ENCODE peak calls at places on chromosomes 4 and X, in five cellular contexts. Q is NCI-H1417; T is stimulated activated CD4-positive, alpha-beta T cell treated with anti-CD3 and anti-CD28 coated beads, TNF-alpha, amount 100 ng/mL, for 1 hour; E is foreskin keratinocyte; Y is HEK293T. L is an unnamed sample.

GRCh38 chr4:77481856-77482255 is 123.8 kb upstream of the CXCL13 start:
- DNase-seq in Q (no peak), E (peak), Y (no peak), T (no peak), L (no peak)

GRCh38 chrX:43956034-43956433 is 17.2 kb downstream of the NDP start:
- DNase-seq in T (no peak), Y (no peak), Q (no peak), E (no peak), L (no peak)

GRCh38 chrX:72487661-72488060 is 85.0 kb downstream of the HDAC8 start:
- DNase-seq in Q (no peak), T (no peak), Y (no peak), E (no peak), L (no peak)

GRCh38 chr4:96305030-96305429 is 465.1 kb downstream of the PDHA2 start:
- DNase-seq in T (no peak), Y (no peak), E (no peak), Q (no peak), L (no peak)

GRCh38 chrX:75155454-75155829 is 641 bp downstream of the ABCB7 start:
- DNase-seq in E (peak), T (no peak), Y (no peak), Q (no peak), L (peak)

GRCh38 chr4:3868146-3868840 is 102.1 kb downstream of the ADRA2C start:
- DNase-seq in E (no peak), T (no peak), Y (no peak), Q (no peak), L (no peak)

GRCh38 chrX:11629593-11630211 is 36.0 kb downstream of the ARHGAP6 start:
- DNase-seq in Y (no peak), T (no peak), Q (no peak), E (peak), L (peak)

GRCh38 chr4:17788956-17789355 is 7.5 kb upstream of the FAM184B start:
- DNase-seq in Y (no peak), Q (no peak), T (no peak), E (peak), L (no peak)

GRCh38 chr4:77309496-77309895 is 152.5 kb downstream of the CCNG2 start:
- DNase-seq in E (no peak), T (no peak), Q (no peak), Y (no peak), L (no peak)

GRCh38 chr4:6718932-6719610 is 3.1 kb downstream of the BLOC1S4 start:
- DNase-seq in Y (no peak), E (no peak), T (no peak), Q (no peak), L (no peak)

GRCh38 chrX:152445926-152446325 is 5.2 kb downstream of the GABRA3 start:
- DNase-seq in Q (no peak), Y (no peak), E (peak), T (no peak), L (no peak)

GRCh38 chrX:87805829-87806490 is 288.4 kb downstream of the KLHL4 start:
- DNase-seq in Y (no peak), E (no peak), Q (no peak), T (no peak), L (no peak)

GRCh38 chr4:37656649-37657048 is 29.5 kb downstream of the RELL1 start:
- DNase-seq in Q (no peak), Y (no peak), E (no peak), T (no peak), L (no peak)

GRCh38 chr4:120227568-120227967 is 160.9 kb upstream of the MAD2L1 start:
- DNase-seq in Y (no peak), Q (no peak), E (no peak), T (no peak), L (no peak)

GRCh38 chrX:81261576-81261975 is 59.7 kb downstream of the SH3BGRL start:
- DNase-seq in Q (no peak), Y (no peak), E (peak), T (no peak), L (no peak)

GRCh38 chr4:70838400-70838971 is 1.2 kb downstream of the GRSF1 start:
- DNase-seq in Y (no peak), Q (no peak), T (no peak), E (peak), L (peak)

GRCh38 chr4:11904117-11904535 is 475.4 kb upstream of the HS3ST1 start:
- DNase-seq in T (no peak), Q (no peak), E (no peak), Y (no peak), L (no peak)

GRCh38 chr4:105306158-105306781 is 159.6 kb downstream of the TET2 start:
- DNase-seq in E (peak), Y (no peak), T (no peak), Q (no peak), L (peak)

L was measured in GM13976.